ENCODE peak calls at places on chromosomes 12 and 14, in five cellular contexts. K, H, Q, R and G are unnamed samples.

GRCh38 chr12:66533767-66534166 is 145.1 kb downstream of the GRIP1 start:
- DNase-seq in K (no peak), H (no peak), Q (no peak), R (no peak), G (no peak)

GRCh38 chr12:24719293-24719721 is 229.6 kb downstream of the BCAT1 start:
- DNase-seq in K (no peak), H (no peak), Q (no peak), R (no peak), G (no peak)

GRCh38 chr14:93941293-93941910 is 14.3 kb downstream of the FAM181A start:
- DNase-seq in K (no peak), H (no peak), Q (no peak), R (no peak), G (no peak)

GRCh38 chr12:6752181-6752930 is 585 bp downstream of the MLF2 start:
- DNase-seq in K (peak; percentile 68), H (peak; percentile 86), Q (peak; percentile 27), R (peak; percentile 79), G (peak; percentile 55)

GRCh38 chr14:104286086-104286485 is 147.7 kb downstream of the KIF26A start:
- DNase-seq in K (no peak), H (no peak), Q (no peak), R (no peak), G (peak; percentile 0)

GRCh38 chr14:66359500-66359899 is 126.7 kb upstream of the CCDC196 start:
- DNase-seq in K (no peak), H (peak; percentile 41), Q (peak; percentile 24), R (peak; percentile 79), G (no peak)

GRCh38 chr14:104428333-104428851 is 151.2 kb upstream of the C14orf180 start:
- DNase-seq in K (no peak), H (no peak), Q (no peak), R (no peak), G (no peak)

GRCh38 chr12:12902036-12902435 is 10.7 kb downstream of the GPRC5A start:
- DNase-seq in K (peak; percentile 75), H (no peak), Q (no peak), R (no peak), G (no peak)

GRCh38 chr14:80223696-80224465 is 12.6 kb upstream of the DIO2 start:
- DNase-seq in K (no peak), H (no peak), Q (no peak), R (no peak), G (no peak)

GRCh38 chr12:6792522-6793201 is 3.3 kb downstream of the CD4 start:
- DNase-seq in K (no peak), H (no peak), Q (no peak), R (peak; percentile 49), G (peak; percentile 38)

GRCh38 chr14:94903338-94903737 is 133.4 kb upstream of the GSC start:
- DNase-seq in K (no peak), H (no peak), Q (no peak), R (no peak), G (no peak)

GRCh38 chr12:97005174-97005573 is 98.1 kb downstream of the NEDD1 start:
- DNase-seq in K (no peak), H (no peak), Q (no peak), R (no peak), G (no peak)

GRCh38 chr12:44247588-44247987 is 411.7 kb downstream of the TMEM117 start:
- DNase-seq in K (no peak), H (no peak), Q (no peak), R (peak; percentile 23), G (no peak)

GRCh38 chr14:22479781-22480464 is 109.1 kb downstream of the DAD1 start:
- DNase-seq in K (no peak), H (no peak), Q (no peak), R (no peak), G (no peak)

GRCh38 chr12:27554421-27555186 is 30.6 kb downstream of the PPFIBP1 start:
- DNase-seq in K (peak; percentile 58), H (no peak), Q (peak; percentile 67), R (no peak), G (peak; percentile 81)

GRCh38 chr12:55940065-55940732 is 9.2 kb downstream of the DGKA start:
- DNase-seq in K (peak; percentile 88), H (peak; percentile 87), Q (peak; percentile 85), R (peak; percentile 90), G (peak; percentile 81)

DNA sequence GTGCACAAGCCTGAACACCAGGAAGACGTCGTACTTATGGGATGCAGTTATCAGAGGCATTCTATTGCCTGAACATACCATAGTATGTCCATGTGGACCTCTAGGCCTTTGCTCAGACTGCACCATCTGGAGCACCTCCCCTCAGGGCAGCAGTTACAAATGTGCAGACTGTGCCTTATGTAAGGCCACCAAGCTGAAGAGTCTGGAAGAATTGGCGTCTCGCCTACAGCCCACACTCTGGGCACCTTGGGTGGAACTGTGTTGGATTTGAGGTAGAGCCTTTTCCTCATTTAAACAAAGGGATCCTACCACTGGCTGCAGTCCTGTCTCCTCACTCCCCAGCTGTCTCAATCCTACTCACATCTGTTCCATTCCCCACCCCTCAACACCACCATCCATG is 204.3 kb upstream of the FRMD6 start:
- DNase-seq in K (no peak), H (no peak), Q (no peak), R (no peak), G (no peak)
- H3K4me1 ChIP-seq in K (peaks cover 22% of the 10 kb centered on the region), H (peaks cover 13% of the 10 kb centered on the region), Q (no peaks in the 10 kb centered on the region), R (no peaks in the 10 kb centered on the region), G (peaks cover 21% of the 10 kb centered on the region)

GRCh38 chr14:105913861-105914260 is 387.5 kb downstream of the TMEM121 start:
- DNase-seq in K (no peak), H (no peak), Q (no peak), R (no peak), G (peak; percentile 7)

GRCh38 chr14:105918496-105919262 is 392.3 kb downstream of the TMEM121 start:
- DNase-seq in K (no peak), H (no peak), Q (no peak), R (no peak), G (peak; percentile 5)

GRCh38 chr14:105914738-105915385 is 388.5 kb downstream of the TMEM121 start:
- DNase-seq in K (no peak), H (no peak), Q (no peak), R (no peak), G (peak; percentile 2)

GRCh38 chr14:105919458-105920150 is 393.2 kb downstream of the TMEM121 start:
- DNase-seq in K (no peak), H (no peak), Q (no peak), R (no peak), G (peak; percentile 2)

GRCh38 chr14:105917933-105918436 is 391.6 kb downstream of the TMEM121 start:
- DNase-seq in K (no peak), H (no peak), Q (no peak), R (no peak), G (peak; percentile 6)
- H3K9me3 ChIP-seq in K (peaks cover 7% of the 10 kb centered on the region), H (no peaks in the 10 kb centered on the region), Q (no peaks in the 10 kb centered on the region), R (peaks cover 6% of the 10 kb centered on the region), G (peaks cover 28% of the 10 kb centered on the region)

GRCh38 chr14:73242274-73242960 is 5.1 kb downstream of the PAPLN start:
- DNase-seq in K (no peak), H (no peak), Q (no peak), R (no peak), G (no peak)
- H3K4me1 ChIP-seq in K (peaks cover 20% of the 10 kb centered on the region), H (peaks cover 11% of the 10 kb centered on the region), Q (peaks cover 11% of the 10 kb centered on the region), R (peaks cover 25% of the 10 kb centered on the region), G (peaks cover 41% of the 10 kb centered on the region)

GRCh38 chr12:76195920-76196319 is 111.4 kb upstream of the NAP1L1 start:
- DNase-seq in K (no peak), H (no peak), Q (no peak), R (no peak), G (no peak)

GRCh38 chr12:76197283-76197682 is 112.8 kb upstream of the NAP1L1 start:
- DNase-seq in K (no peak), H (no peak), Q (no peak), R (no peak), G (no peak)

GRCh38 chr12:76201316-76201715 is 116.8 kb upstream of the NAP1L1 start:
- DNase-seq in K (no peak), H (no peak), Q (no peak), R (no peak), G (no peak)

GRCh38 chr12:76199808-76200207 is 115.3 kb upstream of the NAP1L1 start:
- DNase-seq in K (no peak), H (no peak), Q (no peak), R (no peak), G (no peak)

DNA sequence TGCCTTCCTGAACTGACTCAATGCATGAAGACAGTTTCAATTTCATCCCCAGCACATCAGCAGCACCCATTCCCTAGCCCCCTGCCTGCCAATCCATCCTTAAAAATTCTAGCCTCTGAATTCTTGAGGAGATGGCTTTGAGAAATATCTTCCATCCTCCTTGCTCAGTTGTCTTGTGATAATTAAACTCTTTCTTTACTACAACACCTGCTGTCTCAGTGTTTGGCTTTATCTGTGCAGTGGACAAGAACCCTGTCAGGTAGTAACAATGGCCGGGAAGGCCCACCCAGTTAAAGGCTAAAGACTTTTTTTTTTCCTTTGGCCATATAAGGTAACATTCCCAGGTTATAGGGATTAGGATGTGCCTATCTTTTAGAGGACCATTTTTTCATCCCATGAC is 114.4 kb upstream of the NAP1L1 start:
- DNase-seq in K (no peak), H (no peak), Q (no peak), R (no peak), G (no peak)
- H3K9me3 ChIP-seq in K (no peaks in the 10 kb centered on the region), H (peaks cover 24% of the 10 kb centered on the region), Q (no peaks in the 10 kb centered on the region), R (no peaks in the 10 kb centered on the region), G (peaks cover 60% of the 10 kb centered on the region)

GRCh38 chr12:32895688-32896437 is 714 bp downstream of the PKP2 start:
- DNase-seq in K (peak; percentile 26), H (peak; percentile 41), Q (no peak), R (peak; percentile 49), G (peak; percentile 23)

GRCh38 chr12:32896438-32897275 is at the start of gene PKP2:
- DNase-seq in K (peak; percentile 53), H (peak; percentile 56), Q (peak; percentile 94), R (peak; percentile 90), G (peak; percentile 58)

GRCh38 chr12:32894566-32894965 is 2.0 kb downstream of the PKP2 start:
- DNase-seq in K (no peak), H (no peak), Q (no peak), R (no peak), G (no peak)

GRCh38 chr12:32897276-32897615 is 669 bp upstream of the PKP2 start:
- DNase-seq in K (no peak), H (no peak), Q (no peak), R (no peak), G (no peak)

GRCh38 chr12:32897688-32898573 is 1.4 kb upstream of the PKP2 start:
- DNase-seq in K (no peak), H (no peak), Q (no peak), R (no peak), G (no peak)
- H3K4me1 ChIP-seq in K (peaks cover 2% of the 10 kb centered on the region), H (peaks cover 28% of the 10 kb centered on the region), Q (no peaks in the 10 kb centered on the region), R (peaks cover 14% of the 10 kb centered on the region), G (peaks cover 21% of the 10 kb centered on the region)

GRCh38 chr12:104230704-104231103 is 15.1 kb downstream of the TXNRD1 start:
- DNase-seq in K (no peak), H (no peak), Q (no peak), R (no peak), G (no peak)
- H3K9me3 ChIP-seq in K (peaks cover 5% of the 10 kb centered on the region), H (peaks cover 48% of the 10 kb centered on the region), Q (no peaks in the 10 kb centered on the region), R (no peaks in the 10 kb centered on the region), G (peaks cover 39% of the 10 kb centered on the region)